ENCODE peak calls at places on chromosomes 5 and 9, in seven cellular contexts. One of them, this sample, is unnamed.

GRCh38 chr5:143130891-143131290 is 272.6 kb downstream of the NR3C1 start:
- DNase-seq in prostate gland: no peak
- DNase-seq in ovary: no peak
- DNase-seq in IMR-90: no peak
- DNase-seq in aorta: no peak
- DNase-seq in NT2/D1: no peak
- DNase-seq in heart left ventricle: no peak
- DNase-seq in this sample: no peak

GRCh38 chr5:115831163-115831768 is 10.1 kb downstream of the ATG12 start:
- DNase-seq in aorta: no peak
- DNase-seq in ovary: peak; percentile 32
- DNase-seq in IMR-90: peak; percentile 49
- DNase-seq in prostate gland: no peak
- DNase-seq in NT2/D1: no peak
- DNase-seq in heart left ventricle: no peak
- DNase-seq in this sample: no peak

GRCh38 chr9:26742843-26743242 is 149.8 kb downstream of the CAAP1 start:
- DNase-seq in ovary: no peak
- DNase-seq in IMR-90: no peak
- DNase-seq in NT2/D1: no peak
- DNase-seq in prostate gland: no peak
- DNase-seq in heart left ventricle: no peak
- DNase-seq in aorta: no peak
- DNase-seq in this sample: no peak

GRCh38 chr9:6055213-6055612 is 39.8 kb upstream of the RANBP6 start:
- DNase-seq in NT2/D1: peak; percentile 92
- DNase-seq in aorta: no peak
- DNase-seq in IMR-90: peak; percentile 91
- DNase-seq in ovary: peak; percentile 42
- DNase-seq in heart left ventricle: no peak
- DNase-seq in prostate gland: peak; percentile 79
- DNase-seq in this sample: no peak

GRCh38 chr5:176812269-176813259 is 2.2 kb downstream of the UNC5A start:
- DNase-seq in ovary: no peak
- DNase-seq in IMR-90: no peak
- DNase-seq in prostate gland: no peak
- DNase-seq in NT2/D1: no peak
- DNase-seq in heart left ventricle: no peak
- DNase-seq in aorta: no peak
- DNase-seq in this sample: no peak

GRCh38 chr5:152514827-152515397 is 109.8 kb upstream of the NMUR2 start:
- DNase-seq in prostate gland: no peak
- DNase-seq in aorta: no peak
- DNase-seq in IMR-90: peak; percentile 11
- DNase-seq in NT2/D1: peak; percentile 28
- DNase-seq in heart left ventricle: no peak
- DNase-seq in ovary: no peak
- DNase-seq in this sample: no peak

GRCh38 chr9:72540348-72540873 is 19.0 kb downstream of the TMC1 start:
- DNase-seq in NT2/D1: no peak
- DNase-seq in aorta: no peak
- DNase-seq in IMR-90: peak; percentile 49
- DNase-seq in ovary: no peak
- DNase-seq in heart left ventricle: no peak
- DNase-seq in prostate gland: peak; percentile 81
- DNase-seq in this sample: no peak

GRCh38 chr9:135662758-135663450 is at the start of gene LCN9:
- DNase-seq in heart left ventricle: no peak
- DNase-seq in ovary: no peak
- DNase-seq in aorta: no peak
- DNase-seq in prostate gland: no peak
- DNase-seq in IMR-90: no peak
- DNase-seq in NT2/D1: no peak
- DNase-seq in this sample: no peak

GRCh38 chr9:17005085-17005484 is 129.8 kb upstream of the CNTLN start:
- DNase-seq in NT2/D1: no peak
- DNase-seq in heart left ventricle: peak; percentile 37
- DNase-seq in aorta: peak; percentile 66
- DNase-seq in IMR-90: peak; percentile 81
- DNase-seq in ovary: peak; percentile 54
- DNase-seq in prostate gland: peak; percentile 21
- DNase-seq in this sample: no peak

GRCh38 chr9:29439961-29440360 is 1866.7 kb upstream of the C9orf72 start:
- DNase-seq in IMR-90: no peak
- DNase-seq in aorta: no peak
- DNase-seq in NT2/D1: no peak
- DNase-seq in heart left ventricle: no peak
- DNase-seq in prostate gland: no peak
- DNase-seq in ovary: no peak
- DNase-seq in this sample: no peak

GRCh38 chr9:34577635-34578240 is 11.8 kb downstream of the CNTFR start:
- DNase-seq in prostate gland: no peak
- DNase-seq in heart left ventricle: no peak
- DNase-seq in ovary: no peak
- DNase-seq in IMR-90: no peak
- DNase-seq in aorta: no peak
- DNase-seq in NT2/D1: no peak
- DNase-seq in this sample: no peak

DNA sequence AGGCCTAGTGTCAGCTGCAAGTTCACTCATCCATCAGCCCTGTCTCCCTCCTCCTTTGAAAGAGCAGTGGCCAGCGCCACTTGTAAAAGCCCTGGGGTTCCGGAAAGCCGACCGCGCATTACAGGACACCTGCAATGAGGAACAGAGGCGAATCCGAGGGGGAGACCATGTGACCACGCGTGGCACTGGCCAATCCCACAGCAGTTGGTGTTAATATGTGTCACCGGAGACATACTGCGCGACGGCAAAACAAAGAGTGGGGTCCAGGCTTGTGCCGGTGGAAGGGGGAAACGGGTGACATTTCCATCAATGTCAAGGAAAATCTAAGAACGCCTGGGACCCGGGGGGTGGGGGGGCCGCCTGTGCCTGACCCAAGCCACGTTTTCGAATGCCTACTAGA is 480.8 kb downstream of the SPATA31A7 start:
- DNase-seq in heart left ventricle: no peak
- DNase-seq in ovary: no peak
- DNase-seq in prostate gland: no peak
- DNase-seq in NT2/D1: no peak
- DNase-seq in IMR-90: no peak
- DNase-seq in aorta: no peak
- DNase-seq in this sample: no peak
- H3K9me3 ChIP-seq in heart left ventricle: no peaks in the 10 kb centered on the region
- H3K9me3 ChIP-seq in ovary: no peaks in the 10 kb centered on the region
- H3K9me3 ChIP-seq in prostate gland: no peaks in the 10 kb centered on the region
- H3K9me3 ChIP-seq in NT2/D1: no peaks in the 10 kb centered on the region
- H3K9me3 ChIP-seq in IMR-90: peaks cover 35% of the 10 kb centered on the region
- H3K9me3 ChIP-seq in aorta: peaks cover 4% of the 10 kb centered on the region
- H3K9me3 ChIP-seq in this sample: no peaks in the 10 kb centered on the region

GRCh38 chr5:178770621-178771020 is 40.2 kb upstream of the ZNF354A start:
- DNase-seq in ovary: no peak
- DNase-seq in IMR-90: no peak
- DNase-seq in aorta: no peak
- DNase-seq in NT2/D1: no peak
- DNase-seq in heart left ventricle: no peak
- DNase-seq in prostate gland: no peak
- DNase-seq in this sample: no peak
- H3K9me3 ChIP-seq in ovary: no peaks in the 10 kb centered on the region
- H3K9me3 ChIP-seq in IMR-90: peaks cover 58% of the 10 kb centered on the region
- H3K9me3 ChIP-seq in aorta: peaks cover 3% of the 10 kb centered on the region
- H3K9me3 ChIP-seq in NT2/D1: no peaks in the 10 kb centered on the region
- H3K9me3 ChIP-seq in heart left ventricle: no peaks in the 10 kb centered on the region
- H3K9me3 ChIP-seq in prostate gland: no peaks in the 10 kb centered on the region
- H3K9me3 ChIP-seq in this sample: no peaks in the 10 kb centered on the region

DNA sequence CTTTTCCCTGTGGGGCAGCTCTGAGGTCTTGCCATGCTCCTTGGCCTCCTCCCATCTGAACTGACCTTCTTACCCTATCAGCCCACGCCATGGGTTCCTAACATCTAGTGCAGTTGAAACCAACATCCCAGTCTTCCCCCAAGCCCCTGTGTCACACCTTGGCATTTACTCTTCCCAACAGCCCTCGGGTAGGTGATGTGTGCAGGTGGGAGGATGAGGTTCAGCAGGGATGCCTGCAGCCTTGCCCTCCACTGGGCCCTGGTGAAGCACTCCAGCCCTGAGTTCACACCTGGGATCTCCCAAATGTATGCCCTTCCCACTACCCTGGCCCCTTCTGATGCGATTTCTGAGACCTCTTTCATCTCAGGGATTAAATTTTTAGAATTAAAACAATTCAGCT is 15.5 kb downstream of the IRX2 start:
- DNase-seq in prostate gland: no peak
- DNase-seq in NT2/D1: no peak
- DNase-seq in IMR-90: no peak
- DNase-seq in ovary: no peak
- DNase-seq in aorta: no peak
- DNase-seq in heart left ventricle: no peak
- DNase-seq in this sample: no peak
- H3K9me3 ChIP-seq in prostate gland: no peaks in the 10 kb centered on the region
- H3K9me3 ChIP-seq in NT2/D1: no peaks in the 10 kb centered on the region
- H3K9me3 ChIP-seq in IMR-90: peaks cover 2% of the 10 kb centered on the region
- H3K9me3 ChIP-seq in ovary: peaks cover 6% of the 10 kb centered on the region
- H3K9me3 ChIP-seq in aorta: peaks cover 3% of the 10 kb centered on the region
- H3K9me3 ChIP-seq in heart left ventricle: no peaks in the 10 kb centered on the region
- H3K9me3 ChIP-seq in this sample: no peaks in the 10 kb centered on the region

GRCh38 chr5:76086060-76086459 is 2.9 kb downstream of the SV2C start:
- DNase-seq in aorta: no peak
- DNase-seq in NT2/D1: no peak
- DNase-seq in IMR-90: no peak
- DNase-seq in heart left ventricle: no peak
- DNase-seq in prostate gland: no peak
- DNase-seq in ovary: no peak
- DNase-seq in this sample: no peak
- H3K9me3 ChIP-seq in aorta: peaks cover 4% of the 10 kb centered on the region
- H3K9me3 ChIP-seq in NT2/D1: no peaks in the 10 kb centered on the region
- H3K9me3 ChIP-seq in IMR-90: no peaks in the 10 kb centered on the region
- H3K9me3 ChIP-seq in heart left ventricle: no peaks in the 10 kb centered on the region
- H3K9me3 ChIP-seq in prostate gland: no peaks in the 10 kb centered on the region
- H3K9me3 ChIP-seq in ovary: no peaks in the 10 kb centered on the region
- H3K9me3 ChIP-seq in this sample: no peaks in the 10 kb centered on the region

DNA sequence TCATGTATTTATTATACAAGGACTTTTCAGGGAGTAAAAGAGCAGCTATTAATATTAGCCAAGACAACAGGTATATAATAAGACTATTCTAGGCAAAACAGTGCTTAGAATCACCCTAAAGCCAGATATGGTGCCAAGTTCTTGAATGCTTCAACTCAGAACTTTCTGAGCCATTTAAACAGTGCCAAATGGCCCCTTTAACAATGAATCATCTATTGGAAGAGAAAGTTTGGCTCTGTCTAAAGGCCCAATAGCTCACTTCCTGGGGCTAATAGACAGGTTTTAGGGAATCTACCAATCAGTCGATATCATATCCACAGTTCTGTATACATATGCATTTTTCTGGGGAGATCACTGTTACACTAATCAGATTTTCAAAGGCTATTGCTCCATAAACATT is 42.9 kb downstream of the ZNF474 start:
- DNase-seq in aorta: no peak
- DNase-seq in ovary: no peak
- DNase-seq in heart left ventricle: no peak
- DNase-seq in prostate gland: no peak
- DNase-seq in NT2/D1: no peak
- DNase-seq in IMR-90: peak; percentile 26
- DNase-seq in this sample: no peak
- H3K9me3 ChIP-seq in aorta: no peaks in the 10 kb centered on the region
- H3K9me3 ChIP-seq in ovary: no peaks in the 10 kb centered on the region
- H3K9me3 ChIP-seq in heart left ventricle: no peaks in the 10 kb centered on the region
- H3K9me3 ChIP-seq in prostate gland: no peaks in the 10 kb centered on the region
- H3K9me3 ChIP-seq in NT2/D1: no peaks in the 10 kb centered on the region
- H3K9me3 ChIP-seq in IMR-90: no peaks in the 10 kb centered on the region
- H3K9me3 ChIP-seq in this sample: no peaks in the 10 kb centered on the region

This sample was measured in T-helper 17 cell.